ENCODE peak calls at places on chromosomes 3 and 15, in ten cellular contexts. E is GM04504; T is NCI-H446 treated with DMSO at 0.1 percent for 48 hours; V is EH; O is activated CD4-positive, alpha-beta T cell treated with anti-CD3 and anti-CD28 coated beads for 36 hours; M is breast epithelium; C is A549; K is GM12865; D is AG09319; X is astrocyte of the spinal cord. G is an unnamed sample.

GRCh38 chr3:55413236-55413635 is 73.9 kb downstream of the WNT5A start:
- DNase-seq in E (no peak), T (no peak), V (no peak), O (no peak), M (no peak), C (no peak), K (no peak), D (no peak), X (no peak), G (no peak)

GRCh38 chr3:2661078-2661477 is 449.1 kb downstream of the IL5RA start:
- DNase-seq in E (no peak), T (no peak), V (no peak), O (no peak), M (no peak), C (no peak), K (no peak), D (no peak), X (no peak), G (no peak)

GRCh38 chr3:194691481-194692281 is 6.0 kb downstream of the FAM43A start:
- DNase-seq in E (no peak), T (peak), V (peak), O (no peak), M (no peak), C (no peak), K (peak), D (peak), X (no peak), G (no peak)

GRCh38 chr15:100772478-100773378 is 106.9 kb upstream of the ALDH1A3 start:
- DNase-seq in E (no peak), T (no peak), V (peak), O (no peak), M (no peak), C (no peak), K (no peak), D (no peak), X (no peak), G (no peak)

GRCh38 chr15:39127925-39128617 is 452.8 kb upstream of the THBS1 start:
- DNase-seq in E (peak), T (no peak), V (peak), O (peak), M (no peak), C (peak), K (no peak), D (peak), X (peak), G (peak)

GRCh38 chr3:139561959-139562676 is 22.6 kb upstream of the RBP1 start:
- DNase-seq in E (peak), T (no peak), V (peak), O (peak), M (no peak), C (peak), K (peak), D (no peak), X (peak), G (peak)

GRCh38 chr3:169421182-169421581 is 242.3 kb downstream of the MECOM start:
- DNase-seq in E (no peak), T (no peak), V (no peak), O (no peak), M (no peak), C (no peak), K (no peak), D (no peak), X (no peak), G (no peak)

GRCh38 chr3:71247221-71247947 is 336.1 kb downstream of the FOXP1 start:
- DNase-seq in E (no peak), T (no peak), V (peak), O (no peak), M (no peak), C (peak), K (no peak), D (no peak), X (no peak), G (peak)

GRCh38 chr15:31858026-31858425 is 172.3 kb upstream of the CHRNA7 start:
- DNase-seq in E (no peak), T (no peak), V (no peak), O (no peak), M (no peak), C (no peak), K (no peak), D (no peak), X (no peak), G (no peak)

GRCh38 chr3:105791919-105792786 is 76.7 kb downstream of the CBLB start:
- DNase-seq in E (peak), T (no peak), V (peak), O (no peak), M (no peak), C (peak), K (no peak), D (peak), X (peak), G (peak)

GRCh38 chr15:62672268-62672667 is 370.3 kb upstream of the TPM1 start:
- DNase-seq in E (peak), T (no peak), V (peak), O (no peak), M (no peak), C (no peak), K (no peak), D (peak), X (no peak), G (no peak)

GRCh38 chr3:184178522-184179138 is 4.0 kb downstream of the AP2M1 start:
- DNase-seq in E (no peak), T (no peak), V (no peak), O (no peak), M (no peak), C (no peak), K (no peak), D (no peak), X (no peak), G (no peak)

GRCh38 chr3:64645236-64645635 is 42.6 kb downstream of the ADAMTS9 start:
- DNase-seq in E (no peak), T (no peak), V (no peak), O (no peak), M (no peak), C (no peak), K (no peak), D (no peak), X (peak), G (no peak)

GRCh38 chr15:33311312-33311971 is 675 bp downstream of the RYR3 start:
- DNase-seq in E (no peak), T (no peak), V (no peak), O (peak), M (no peak), C (no peak), K (no peak), D (no peak), X (no peak), G (no peak)

GRCh38 chr3:16512435-16513140 is 911 bp downstream of the RFTN1 start:
- DNase-seq in E (no peak), T (no peak), V (no peak), O (peak), M (no peak), C (no peak), K (peak), D (no peak), X (peak), G (peak)

GRCh38 chr3:52313774-52314188 is 2.3 kb upstream of the DNAH1 start:
- DNase-seq in E (no peak), T (no peak), V (peak), O (peak), M (no peak), C (peak), K (peak), D (no peak), X (peak), G (peak)

GRCh38 chr3:45929042-45929679 is 14.1 kb upstream of the CXCR6 start:
- DNase-seq in E (no peak), T (no peak), V (peak), O (peak), M (no peak), C (peak), K (peak), D (no peak), X (no peak), G (peak)

GRCh38 chr3:5579342-5579741 is 391.8 kb downstream of the EDEM1 start:
- DNase-seq in E (no peak), T (no peak), V (no peak), O (no peak), M (no peak), C (no peak), K (no peak), D (no peak), X (no peak), G (no peak)

GRCh38 chr15:70271422-70272088 is 173.8 kb upstream of the TLE3 start:
- DNase-seq in E (peak), T (peak), V (peak), O (no peak), M (no peak), C (peak), K (no peak), D (peak), X (peak), G (peak)

GRCh38 chr15:85865070-85865684 is 70.5 kb upstream of the KLHL25 start:
- DNase-seq in E (no peak), T (peak), V (peak), O (peak), M (no peak), C (peak), K (peak), D (no peak), X (peak), G (no peak)

GRCh38 chr3:45944830-45945620 is 1.8 kb downstream of the CXCR6 start:
- DNase-seq in E (no peak), T (no peak), V (no peak), O (no peak), M (no peak), C (no peak), K (no peak), D (no peak), X (no peak), G (no peak)

GRCh38 chr15:80502782-80503181 is 98.6 kb downstream of the ARNT2 start:
- DNase-seq in E (no peak), T (no peak), V (no peak), O (no peak), M (no peak), C (no peak), K (no peak), D (no peak), X (no peak), G (no peak)

GRCh38 chr15:30791239-30791638 is 112.5 kb upstream of the FAN1 start:
- DNase-seq in E (no peak), T (no peak), V (peak), O (peak), M (no peak), C (peak), K (peak), D (no peak), X (no peak), G (peak)

GRCh38 chr3:195900426-195901355 is 7.7 kb downstream of the TNK2 start:
- DNase-seq in E (peak), T (no peak), V (peak), O (peak), M (no peak), C (no peak), K (peak), D (no peak), X (peak), G (peak)

GRCh38 chr15:40151499-40151898 is 9.4 kb upstream of the BUB1B start:
- DNase-seq in E (no peak), T (no peak), V (no peak), O (no peak), M (no peak), C (no peak), K (no peak), D (no peak), X (no peak), G (no peak)

GRCh38 chr3:46662771-46663551 is 30.5 kb downstream of the ALS2CL start:
- DNase-seq in E (peak), T (no peak), V (peak), O (no peak), M (no peak), C (no peak), K (no peak), D (no peak), X (peak), G (peak)

GRCh38 chr15:48790716-48791115 is 20.2 kb downstream of the CEP152 start:
- DNase-seq in E (no peak), T (no peak), V (peak), O (no peak), M (no peak), C (no peak), K (no peak), D (no peak), X (no peak), G (no peak)

GRCh38 chr3:106249159-106249558 is 380.3 kb upstream of the CBLB start:
- DNase-seq in E (peak), T (no peak), V (peak), O (no peak), M (no peak), C (no peak), K (no peak), D (no peak), X (peak), G (no peak)